ENCODE peak calls at places on chromosomes 5 and 9, in seven cellular contexts. One of them, this sample, is unnamed.

GRCh38 chr5:41932770-41933169 is 7.7 kb downstream of the FBXO4 start:
- DNase-seq in suprapubic skin: no peak
- DNase-seq in nephron progenitor cell: no peak
- DNase-seq in T-cell: no peak
- DNase-seq in H4: no peak
- DNase-seq in HTR-8/SVneo: no peak
- DNase-seq in GM19239: no peak
- DNase-seq in this sample: no peak

GRCh38 chr5:100905259-100905914 is 2.3 kb upstream of the ST8SIA4 start:
- DNase-seq in suprapubic skin: no peak
- DNase-seq in nephron progenitor cell: no peak
- DNase-seq in T-cell: no peak
- DNase-seq in H4: no peak
- DNase-seq in HTR-8/SVneo: no peak
- DNase-seq in GM19239: no peak
- DNase-seq in this sample: no peak

GRCh38 chr5:135356522-135357318 is 42.3 kb downstream of the MACROH2A1 start:
- DNase-seq in suprapubic skin: peak
- DNase-seq in nephron progenitor cell: no peak
- DNase-seq in T-cell: no peak
- DNase-seq in H4: no peak
- DNase-seq in HTR-8/SVneo: no peak
- DNase-seq in GM19239: no peak
- DNase-seq in this sample: no peak

GRCh38 chr5:151780348-151780747 is 8.6 kb downstream of the G3BP1 start:
- DNase-seq in suprapubic skin: no peak
- DNase-seq in nephron progenitor cell: no peak
- DNase-seq in T-cell: no peak
- DNase-seq in H4: no peak
- DNase-seq in HTR-8/SVneo: no peak
- DNase-seq in GM19239: no peak
- DNase-seq in this sample: peak

GRCh38 chr9:4225291-4226119 is 74.4 kb downstream of the GLIS3 start:
- DNase-seq in suprapubic skin: no peak
- DNase-seq in nephron progenitor cell: no peak
- DNase-seq in T-cell: no peak
- DNase-seq in H4: no peak
- DNase-seq in HTR-8/SVneo: no peak
- DNase-seq in GM19239: no peak
- DNase-seq in this sample: no peak

GRCh38 chr5:39100851-39101396 is 26.7 kb upstream of the RICTOR start:
- DNase-seq in suprapubic skin: no peak
- DNase-seq in nephron progenitor cell: no peak
- DNase-seq in T-cell: no peak
- DNase-seq in H4: peak
- DNase-seq in HTR-8/SVneo: peak
- DNase-seq in GM19239: no peak
- DNase-seq in this sample: no peak

GRCh38 chr5:14998494-14998893 is 126.9 kb upstream of the ANKH start:
- DNase-seq in suprapubic skin: no peak
- DNase-seq in nephron progenitor cell: no peak
- DNase-seq in T-cell: no peak
- DNase-seq in H4: no peak
- DNase-seq in HTR-8/SVneo: no peak
- DNase-seq in GM19239: no peak
- DNase-seq in this sample: no peak

GRCh38 chr5:120657083-120657482 is 193.0 kb downstream of the PRR16 start:
- DNase-seq in suprapubic skin: no peak
- DNase-seq in nephron progenitor cell: no peak
- DNase-seq in T-cell: no peak
- DNase-seq in H4: no peak
- DNase-seq in HTR-8/SVneo: no peak
- DNase-seq in GM19239: no peak
- DNase-seq in this sample: no peak

GRCh38 chr5:41517909-41518308 is 7.5 kb upstream of the PLCXD3 start:
- DNase-seq in suprapubic skin: no peak
- DNase-seq in nephron progenitor cell: no peak
- DNase-seq in T-cell: no peak
- DNase-seq in H4: no peak
- DNase-seq in HTR-8/SVneo: no peak
- DNase-seq in GM19239: no peak
- DNase-seq in this sample: no peak

GRCh38 chr9:21690561-21690960 is 111.9 kb upstream of the MTAP start:
- DNase-seq in suprapubic skin: no peak
- DNase-seq in nephron progenitor cell: no peak
- DNase-seq in T-cell: no peak
- DNase-seq in H4: no peak
- DNase-seq in HTR-8/SVneo: no peak
- DNase-seq in GM19239: no peak
- DNase-seq in this sample: no peak

GRCh38 chr9:135023389-135023788 is 64.1 kb upstream of the OLFM1 start:
- DNase-seq in suprapubic skin: no peak
- DNase-seq in nephron progenitor cell: no peak
- DNase-seq in T-cell: no peak
- DNase-seq in H4: peak
- DNase-seq in HTR-8/SVneo: peak
- DNase-seq in GM19239: no peak
- DNase-seq in this sample: no peak

GRCh38 chr5:57653636-57654290 is 171.2 kb upstream of the ACTBL2 start:
- DNase-seq in suprapubic skin: no peak
- DNase-seq in nephron progenitor cell: no peak
- DNase-seq in T-cell: no peak
- DNase-seq in H4: no peak
- DNase-seq in HTR-8/SVneo: no peak
- DNase-seq in GM19239: no peak
- DNase-seq in this sample: no peak

GRCh38 chr5:143245929-143246561 is 157.4 kb downstream of the NR3C1 start:
- DNase-seq in suprapubic skin: no peak
- DNase-seq in nephron progenitor cell: no peak
- DNase-seq in T-cell: no peak
- DNase-seq in H4: peak
- DNase-seq in HTR-8/SVneo: peak
- DNase-seq in GM19239: no peak
- DNase-seq in this sample: no peak

GRCh38 chr5:132674671-132675506 is 1.1 kb downstream of the IL4 start:
- DNase-seq in suprapubic skin: no peak
- DNase-seq in nephron progenitor cell: no peak
- DNase-seq in T-cell: no peak
- DNase-seq in H4: peak
- DNase-seq in HTR-8/SVneo: peak
- DNase-seq in GM19239: peak
- DNase-seq in this sample: no peak

GRCh38 chr5:163809480-163809879 is 304.1 kb downstream of the MAT2B start:
- DNase-seq in suprapubic skin: no peak
- DNase-seq in nephron progenitor cell: no peak
- DNase-seq in T-cell: no peak
- DNase-seq in H4: no peak
- DNase-seq in HTR-8/SVneo: no peak
- DNase-seq in GM19239: no peak
- DNase-seq in this sample: no peak

GRCh38 chr9:75754090-75754489 is 136.4 kb upstream of the PCSK5 start:
- DNase-seq in suprapubic skin: no peak
- DNase-seq in nephron progenitor cell: no peak
- DNase-seq in T-cell: no peak
- DNase-seq in H4: no peak
- DNase-seq in HTR-8/SVneo: no peak
- DNase-seq in GM19239: no peak
- DNase-seq in this sample: no peak

GRCh38 chr5:102262688-102263087 is 33.4 kb downstream of the SLCO4C1 start:
- DNase-seq in suprapubic skin: no peak
- DNase-seq in nephron progenitor cell: no peak
- DNase-seq in T-cell: no peak
- DNase-seq in H4: no peak
- DNase-seq in HTR-8/SVneo: no peak
- DNase-seq in GM19239: no peak
- DNase-seq in this sample: no peak

GRCh38 chr9:27591093-27591492 is 17.8 kb upstream of the C9orf72 start:
- DNase-seq in suprapubic skin: no peak
- DNase-seq in nephron progenitor cell: no peak
- DNase-seq in T-cell: no peak
- DNase-seq in H4: no peak
- DNase-seq in HTR-8/SVneo: no peak
- DNase-seq in GM19239: no peak
- DNase-seq in this sample: no peak

GRCh38 chr5:116137544-116138378 is 52.9 kb downstream of the COMMD10 start:
- DNase-seq in suprapubic skin: no peak
- DNase-seq in nephron progenitor cell: peak
- DNase-seq in T-cell: no peak
- DNase-seq in H4: peak
- DNase-seq in HTR-8/SVneo: peak
- DNase-seq in GM19239: no peak
- DNase-seq in this sample: no peak

GRCh38 chr5:164301708-164302107 is 796.3 kb downstream of the MAT2B start:
- DNase-seq in suprapubic skin: no peak
- DNase-seq in nephron progenitor cell: no peak
- DNase-seq in T-cell: no peak
- DNase-seq in H4: no peak
- DNase-seq in HTR-8/SVneo: no peak
- DNase-seq in GM19239: no peak
- DNase-seq in this sample: no peak

GRCh38 chr9:137109250-137110146 is 5.0 kb downstream of the DPP7 start:
- DNase-seq in suprapubic skin: no peak
- DNase-seq in nephron progenitor cell: no peak
- DNase-seq in T-cell: no peak
- DNase-seq in H4: no peak
- DNase-seq in HTR-8/SVneo: no peak
- DNase-seq in GM19239: no peak
- DNase-seq in this sample: no peak

GRCh38 chr5:45521067-45521466 is 175.1 kb downstream of the HCN1 start:
- DNase-seq in suprapubic skin: no peak
- DNase-seq in nephron progenitor cell: peak
- DNase-seq in T-cell: no peak
- DNase-seq in H4: peak
- DNase-seq in HTR-8/SVneo: no peak
- DNase-seq in GM19239: no peak
- DNase-seq in this sample: peak

GRCh38 chr5:90968319-90968718 is 409.7 kb downstream of the ADGRV1 start:
- DNase-seq in suprapubic skin: no peak
- DNase-seq in nephron progenitor cell: no peak
- DNase-seq in T-cell: no peak
- DNase-seq in H4: no peak
- DNase-seq in HTR-8/SVneo: no peak
- DNase-seq in GM19239: no peak
- DNase-seq in this sample: no peak

GRCh38 chr5:15614679-15615078 is 114.7 kb downstream of the FBXL7 start:
- DNase-seq in suprapubic skin: no peak
- DNase-seq in nephron progenitor cell: no peak
- DNase-seq in T-cell: no peak
- DNase-seq in H4: no peak
- DNase-seq in HTR-8/SVneo: no peak
- DNase-seq in GM19239: no peak
- DNase-seq in this sample: no peak

GRCh38 chr5:177547736-177548135 is 6.6 kb downstream of the FAM193B start:
- DNase-seq in suprapubic skin: no peak
- DNase-seq in nephron progenitor cell: no peak
- DNase-seq in T-cell: no peak
- DNase-seq in H4: no peak
- DNase-seq in HTR-8/SVneo: no peak
- DNase-seq in GM19239: no peak
- DNase-seq in this sample: no peak

GRCh38 chr9:98701576-98701975 is 7.2 kb downstream of the GABBR2 start:
- DNase-seq in suprapubic skin: no peak
- DNase-seq in nephron progenitor cell: no peak
- DNase-seq in T-cell: no peak
- DNase-seq in H4: no peak
- DNase-seq in HTR-8/SVneo: no peak
- DNase-seq in GM19239: no peak
- DNase-seq in this sample: no peak

GRCh38 chr5:172800088-172800551 is 29.1 kb upstream of the DUSP1 start:
- DNase-seq in suprapubic skin: peak
- DNase-seq in nephron progenitor cell: no peak
- DNase-seq in T-cell: peak
- DNase-seq in H4: peak
- DNase-seq in HTR-8/SVneo: no peak
- DNase-seq in GM19239: no peak
- DNase-seq in this sample: no peak

GRCh38 chr5:155091063-155091648 is 77.6 kb downstream of the KIF4B start:
- DNase-seq in suprapubic skin: no peak
- DNase-seq in nephron progenitor cell: no peak
- DNase-seq in T-cell: no peak
- DNase-seq in H4: no peak
- DNase-seq in HTR-8/SVneo: no peak
- DNase-seq in GM19239: no peak
- DNase-seq in this sample: no peak

GRCh38 chr5:2178071-2178477 is 295.3 kb upstream of the IRX4 start:
- DNase-seq in suprapubic skin: no peak
- DNase-seq in nephron progenitor cell: no peak
- DNase-seq in T-cell: no peak
- DNase-seq in H4: no peak
- DNase-seq in HTR-8/SVneo: no peak
- DNase-seq in GM19239: no peak
- DNase-seq in this sample: no peak

GRCh38 chr5:36502608-36503007 is 103.8 kb upstream of the SLC1A3 start:
- DNase-seq in suprapubic skin: no peak
- DNase-seq in nephron progenitor cell: no peak
- DNase-seq in T-cell: no peak
- DNase-seq in H4: peak
- DNase-seq in HTR-8/SVneo: peak
- DNase-seq in GM19239: no peak
- DNase-seq in this sample: no peak

GRCh38 chr5:176716320-176716719 is 69.0 kb downstream of the TSPAN17 start:
- DNase-seq in suprapubic skin: no peak
- DNase-seq in nephron progenitor cell: no peak
- DNase-seq in T-cell: no peak
- DNase-seq in H4: peak
- DNase-seq in HTR-8/SVneo: peak
- DNase-seq in GM19239: no peak
- DNase-seq in this sample: no peak

GRCh38 chr9:95088421-95089161 is 228.9 kb downstream of the FANCC start:
- DNase-seq in suprapubic skin: peak
- DNase-seq in nephron progenitor cell: no peak
- DNase-seq in T-cell: no peak
- DNase-seq in H4: no peak
- DNase-seq in HTR-8/SVneo: no peak
- DNase-seq in GM19239: no peak
- DNase-seq in this sample: no peak

This sample was measured in WTC11.